ENCODE peak calls at places on chromosomes 12 and 14, in seven cellular contexts. O is HEK293T; M is activated CD8-positive, alpha-beta T cell treated with anti-CD3 and anti-CD28 coated beads for 36 hours; Y is NCI-H1105; H is RKO; A is activated naive CD4-positive, alpha-beta T cell treated with anti-CD3 and anti-CD28 coated beads, Interleukin-2, amount 10 ng/mL, durations not matched to agents 7 days and 5 days; X is Kasumi-1. F is an unnamed sample.

GRCh38 chr14:24052656-24053547 is 1.1 kb downstream of the CARMIL3 start:
- DNase-seq in X (no peak), A (no peak), M (peak), H (peak), Y (no peak), O (no peak), F (no peak)

GRCh38 chr12:91854725-91855124 is 290.9 kb downstream of the BTG1 start:
- DNase-seq in H (no peak), A (no peak), M (no peak), X (no peak), Y (no peak), O (no peak), F (no peak)

GRCh38 chr12:76422878-76423438 is 74.7 kb upstream of the BBS10 start:
- DNase-seq in A (no peak), O (peak), M (no peak), Y (no peak), H (no peak), X (no peak), F (no peak)

GRCh38 chr12:74043343-74043742 is 494.3 kb upstream of the ATXN7L3B start:
- DNase-seq in H (peak), X (no peak), A (no peak), Y (no peak), O (no peak), M (no peak), F (no peak)

GRCh38 chr14:24804813-24805212 is 170.8 kb upstream of the GZMB start:
- DNase-seq in A (no peak), O (no peak), M (no peak), H (no peak), X (no peak), Y (no peak), F (no peak)

GRCh38 chr14:68814376-68815287 is 21.8 kb upstream of the ZFP36L1 start:
- DNase-seq in Y (no peak), A (peak), M (peak), X (peak), O (peak), H (peak), F (peak)

GRCh38 chr14:35940291-35940690 is 114.2 kb downstream of the BRMS1L start:
- DNase-seq in X (no peak), H (no peak), A (no peak), M (no peak), O (no peak), Y (no peak), F (no peak)

GRCh38 chr12:96710127-96710745 is 196.8 kb upstream of the NEDD1 start:
- DNase-seq in A (no peak), X (no peak), O (no peak), M (no peak), H (no peak), Y (no peak), F (no peak)

GRCh38 chr12:50344245-50344644 is 52.2 kb downstream of the FAM186A start:
- DNase-seq in H (no peak), M (no peak), O (no peak), A (no peak), Y (no peak), X (no peak), F (no peak)

GRCh38 chr12:108604208-108604941 is 6.5 kb upstream of the TMEM119 start:
- DNase-seq in X (no peak), H (no peak), M (no peak), O (no peak), A (no peak), Y (no peak), F (no peak)

GRCh38 chr14:76647699-76648298 is 113.5 kb upstream of the VASH1 start:
- DNase-seq in Y (peak), M (peak), A (peak), X (peak), O (peak), H (peak), F (peak)

GRCh38 chr14:85686908-85687307 is 157.0 kb downstream of the FLRT2 start:
- DNase-seq in Y (no peak), A (no peak), M (no peak), X (no peak), O (no peak), H (no peak), F (no peak)

GRCh38 chr14:41549282-41549681 is 57.4 kb upstream of the LRFN5 start:
- DNase-seq in Y (no peak), A (no peak), H (no peak), O (no peak), X (no peak), M (no peak), F (no peak)

GRCh38 chr14:104192883-104193245 is 54.5 kb downstream of the KIF26A start:
- DNase-seq in H (no peak), O (no peak), M (no peak), Y (no peak), X (no peak), A (no peak), F (no peak)

GRCh38 chr12:25001311-25001710 is 52.4 kb upstream of the BCAT1 start:
- DNase-seq in O (no peak), A (no peak), H (no peak), X (no peak), Y (no peak), M (no peak), F (no peak)

GRCh38 chr12:115232455-115233156 is 548.6 kb upstream of the TBX3 start:
- DNase-seq in M (no peak), H (peak), X (no peak), A (no peak), O (no peak), Y (no peak), F (no peak)

GRCh38 chr14:24634158-24634557 is at the start of gene GZMB:
- DNase-seq in Y (no peak), H (no peak), M (peak), X (no peak), A (peak), O (no peak), F (no peak)

GRCh38 chr12:106498056-106498455 is 84.7 kb upstream of the RFX4 start:
- DNase-seq in M (no peak), H (no peak), A (no peak), Y (no peak), O (no peak), X (peak), F (no peak)

GRCh38 chr12:54991161-54991991 is 6.8 kb upstream of the TESPA1 start:
- DNase-seq in O (no peak), A (peak), H (no peak), X (no peak), M (peak), Y (no peak), F (peak)

GRCh38 chr14:64801800-64802199 is 77.9 kb downstream of the SPTB start:
- DNase-seq in H (no peak), O (peak), M (peak), Y (peak), A (no peak), X (no peak), F (no peak)

GRCh38 chr12:87756721-87757120 is 272.5 kb downstream of the C12orf50 start:
- DNase-seq in A (no peak), X (no peak), Y (no peak), O (no peak), H (no peak), M (no peak), F (no peak)

GRCh38 chr14:95134304-95134933 is 22.9 kb downstream of the DICER1 start:
- DNase-seq in H (no peak), Y (no peak), M (no peak), A (no peak), O (no peak), X (no peak), F (no peak)

F was measured in naive B cell.